ENCODE peak calls at places on chromosomes 7 and 10, in five cellular contexts. One of them, this sample, is unnamed.

GRCh38 chr10:24784061-24784460 is 60.4 kb upstream of the ARHGAP21 start:
- DNase-seq in HEK293T: no peak
- DNase-seq in SK-N-SH: no peak
- DNase-seq in K562: no peak
- DNase-seq in GM12878: no peak
- DNase-seq in this sample: no peak

GRCh38 chr7:138663741-138664710 is 37.1 kb downstream of the SVOPL start:
- DNase-seq in HEK293T: peak
- DNase-seq in SK-N-SH: peak
- DNase-seq in K562: no peak
- DNase-seq in GM12878: no peak
- DNase-seq in this sample: no peak

GRCh38 chr7:127409629-127410028 is 17.1 kb upstream of the ZNF800 start:
- DNase-seq in HEK293T: no peak
- DNase-seq in SK-N-SH: no peak
- DNase-seq in K562: no peak
- DNase-seq in GM12878: no peak
- DNase-seq in this sample: no peak

GRCh38 chr10:33703897-33704825 is 369.7 kb upstream of the NRP1 start:
- DNase-seq in HEK293T: no peak
- DNase-seq in SK-N-SH: no peak
- DNase-seq in K562: no peak
- DNase-seq in GM12878: no peak
- DNase-seq in this sample: no peak

GRCh38 chr7:66110861-66111260 is 3.8 kb upstream of the CRCP start:
- DNase-seq in HEK293T: no peak
- DNase-seq in SK-N-SH: no peak
- DNase-seq in K562: no peak
- DNase-seq in GM12878: no peak
- DNase-seq in this sample: peak

GRCh38 chr10:50624866-50625491 is 1.2 kb upstream of the SGMS1 start:
- DNase-seq in HEK293T: peak
- DNase-seq in SK-N-SH: peak
- DNase-seq in K562: peak
- DNase-seq in GM12878: no peak
- DNase-seq in this sample: peak

GRCh38 chr10:85612833-85613232 is 753.8 kb downstream of the GRID1 start:
- DNase-seq in HEK293T: no peak
- DNase-seq in SK-N-SH: no peak
- DNase-seq in K562: no peak
- DNase-seq in GM12878: no peak
- DNase-seq in this sample: no peak

GRCh38 chr10:46251857-46252847 is 34.6 kb upstream of the ANTXRL start:
- DNase-seq in HEK293T: no peak
- DNase-seq in SK-N-SH: no peak
- DNase-seq in K562: no peak
- DNase-seq in GM12878: no peak
- DNase-seq in this sample: no peak

GRCh38 chr10:49361735-49362568 is 33.9 kb downstream of the DRGX start:
- DNase-seq in HEK293T: no peak
- DNase-seq in SK-N-SH: no peak
- DNase-seq in K562: no peak
- DNase-seq in GM12878: no peak
- DNase-seq in this sample: no peak

GRCh38 chr10:112375721-112376577 is 2.0 kb downstream of the ACSL5 start:
- DNase-seq in HEK293T: no peak
- DNase-seq in SK-N-SH: no peak
- DNase-seq in K562: no peak
- DNase-seq in GM12878: peak
- DNase-seq in this sample: peak

GRCh38 chr7:90262438-90262837 is 17.5 kb downstream of the CFAP69 start:
- DNase-seq in HEK293T: peak
- DNase-seq in SK-N-SH: peak
- DNase-seq in K562: peak
- DNase-seq in GM12878: no peak
- DNase-seq in this sample: no peak

GRCh38 chr10:31586708-31587107 is 267.7 kb downstream of the ZEB1 start:
- DNase-seq in HEK293T: no peak
- DNase-seq in SK-N-SH: no peak
- DNase-seq in K562: no peak
- DNase-seq in GM12878: no peak
- DNase-seq in this sample: no peak

GRCh38 chr10:73232887-73233286 is 14.2 kb downstream of the DNAJC9 start:
- DNase-seq in HEK293T: peak
- DNase-seq in SK-N-SH: no peak
- DNase-seq in K562: peak
- DNase-seq in GM12878: no peak
- DNase-seq in this sample: no peak

GRCh38 chr10:22539579-22540160 is 174.7 kb downstream of the PIP4K2A start:
- DNase-seq in HEK293T: no peak
- DNase-seq in SK-N-SH: no peak
- DNase-seq in K562: no peak
- DNase-seq in GM12878: no peak
- DNase-seq in this sample: no peak

GRCh38 chr10:37304036-37304435 is 178.6 kb downstream of the ANKRD30A start:
- DNase-seq in HEK293T: no peak
- DNase-seq in SK-N-SH: no peak
- DNase-seq in K562: no peak
- DNase-seq in GM12878: no peak
- DNase-seq in this sample: no peak

GRCh38 chr10:132186488-132187413 is at the start of gene DPYSL4:
- DNase-seq in HEK293T: peak
- DNase-seq in SK-N-SH: peak
- DNase-seq in K562: peak
- DNase-seq in GM12878: no peak
- DNase-seq in this sample: no peak

GRCh38 chr7:68417659-68418058 is 1180.6 kb upstream of the AUTS2 start:
- DNase-seq in HEK293T: no peak
- DNase-seq in SK-N-SH: no peak
- DNase-seq in K562: peak
- DNase-seq in GM12878: no peak
- DNase-seq in this sample: no peak

GRCh38 chr10:78745445-78745844 is 323.3 kb upstream of the ZMIZ1 start:
- DNase-seq in HEK293T: no peak
- DNase-seq in SK-N-SH: peak
- DNase-seq in K562: no peak
- DNase-seq in GM12878: no peak
- DNase-seq in this sample: peak

GRCh38 chr10:43865275-43866135 is 216.8 kb upstream of the ZNF32 start:
- DNase-seq in HEK293T: no peak
- DNase-seq in SK-N-SH: peak
- DNase-seq in K562: no peak
- DNase-seq in GM12878: no peak
- DNase-seq in this sample: no peak

GRCh38 chr7:2452074-2452507 is 24.1 kb downstream of the GRIFIN start:
- DNase-seq in HEK293T: no peak
- DNase-seq in SK-N-SH: peak
- DNase-seq in K562: peak
- DNase-seq in GM12878: no peak
- DNase-seq in this sample: peak

GRCh38 chr7:86773309-86773708 is 129.6 kb downstream of the GRM3 start:
- DNase-seq in HEK293T: no peak
- DNase-seq in SK-N-SH: no peak
- DNase-seq in K562: no peak
- DNase-seq in GM12878: no peak
- DNase-seq in this sample: no peak

GRCh38 chr7:86778271-86778670 is 134.6 kb downstream of the GRM3 start:
- DNase-seq in HEK293T: no peak
- DNase-seq in SK-N-SH: no peak
- DNase-seq in K562: no peak
- DNase-seq in GM12878: no peak
- DNase-seq in this sample: no peak

GRCh38 chr7:86775203-86775602 is 131.5 kb downstream of the GRM3 start:
- DNase-seq in HEK293T: no peak
- DNase-seq in SK-N-SH: no peak
- DNase-seq in K562: no peak
- DNase-seq in GM12878: no peak
- DNase-seq in this sample: no peak

DNA sequence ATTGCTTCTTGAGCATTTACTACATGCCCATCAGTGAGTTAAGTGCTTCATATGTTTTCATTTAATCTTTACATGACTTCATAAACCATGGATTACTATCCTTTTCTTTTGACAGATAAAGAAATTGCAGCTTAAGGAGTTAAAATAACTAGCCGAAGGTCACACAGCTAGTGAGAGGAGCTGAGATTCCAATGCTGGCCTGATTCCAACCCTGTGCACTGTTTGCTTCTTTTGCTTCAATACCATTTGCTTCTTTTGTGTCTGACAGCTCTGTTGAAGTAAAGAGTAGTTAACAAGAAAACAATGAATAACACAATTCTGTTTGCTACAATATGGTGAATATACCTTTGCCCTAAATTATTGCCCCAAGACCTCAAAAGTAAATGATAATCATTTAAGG is 132.4 kb downstream of the GRM3 start:
- DNase-seq in HEK293T: no peak
- DNase-seq in SK-N-SH: no peak
- DNase-seq in K562: no peak
- DNase-seq in GM12878: no peak
- DNase-seq in this sample: no peak
- TF ChIP-seq FOXM1 in HEK293T: no peak
- TF ChIP-seq FOXM1 in SK-N-SH: no peak
- TF ChIP-seq FOXM1 in K562: no peak
- TF ChIP-seq FOXM1 in GM12878: no peak
- TF ChIP-seq FOXM1 in this sample: no peak

GRCh38 chr10:97849101-97849490 is 547 bp upstream of the GOLGA7B start:
- DNase-seq in HEK293T: no peak
- DNase-seq in SK-N-SH: peak
- DNase-seq in K562: no peak
- DNase-seq in GM12878: no peak
- DNase-seq in this sample: no peak

GRCh38 chr10:97842658-97843295 is 6.9 kb upstream of the GOLGA7B start:
- DNase-seq in HEK293T: no peak
- DNase-seq in SK-N-SH: peak
- DNase-seq in K562: no peak
- DNase-seq in GM12878: no peak
- DNase-seq in this sample: no peak

GRCh38 chr10:97844672-97845071 is 5.0 kb upstream of the GOLGA7B start:
- DNase-seq in HEK293T: no peak
- DNase-seq in SK-N-SH: no peak
- DNase-seq in K562: no peak
- DNase-seq in GM12878: no peak
- DNase-seq in this sample: no peak

GRCh38 chr10:97843296-97843671 is 6.4 kb upstream of the GOLGA7B start:
- DNase-seq in HEK293T: no peak
- DNase-seq in SK-N-SH: peak
- DNase-seq in K562: no peak
- DNase-seq in GM12878: no peak
- DNase-seq in this sample: no peak
- TF ChIP-seq FOXM1 in HEK293T: no peak
- TF ChIP-seq FOXM1 in SK-N-SH: no peak
- TF ChIP-seq FOXM1 in K562: no peak
- TF ChIP-seq FOXM1 in GM12878: no peak
- TF ChIP-seq FOXM1 in this sample: no peak

GRCh38 chr10:12705943-12706342 is 295.6 kb downstream of the CCDC3 start:
- DNase-seq in HEK293T: no peak
- DNase-seq in SK-N-SH: no peak
- DNase-seq in K562: no peak
- DNase-seq in GM12878: no peak
- DNase-seq in this sample: no peak

GRCh38 chr10:12710157-12710556 is 291.4 kb downstream of the CCDC3 start:
- DNase-seq in HEK293T: no peak
- DNase-seq in SK-N-SH: no peak
- DNase-seq in K562: no peak
- DNase-seq in GM12878: no peak
- DNase-seq in this sample: no peak

GRCh38 chr10:12708921-12709320 is 292.6 kb downstream of the CCDC3 start:
- DNase-seq in HEK293T: no peak
- DNase-seq in SK-N-SH: no peak
- DNase-seq in K562: no peak
- DNase-seq in GM12878: no peak
- DNase-seq in this sample: no peak

GRCh38 chr10:12709516-12709915 is 292.0 kb downstream of the CCDC3 start:
- DNase-seq in HEK293T: no peak
- DNase-seq in SK-N-SH: no peak
- DNase-seq in K562: no peak
- DNase-seq in GM12878: no peak
- DNase-seq in this sample: no peak

DNA sequence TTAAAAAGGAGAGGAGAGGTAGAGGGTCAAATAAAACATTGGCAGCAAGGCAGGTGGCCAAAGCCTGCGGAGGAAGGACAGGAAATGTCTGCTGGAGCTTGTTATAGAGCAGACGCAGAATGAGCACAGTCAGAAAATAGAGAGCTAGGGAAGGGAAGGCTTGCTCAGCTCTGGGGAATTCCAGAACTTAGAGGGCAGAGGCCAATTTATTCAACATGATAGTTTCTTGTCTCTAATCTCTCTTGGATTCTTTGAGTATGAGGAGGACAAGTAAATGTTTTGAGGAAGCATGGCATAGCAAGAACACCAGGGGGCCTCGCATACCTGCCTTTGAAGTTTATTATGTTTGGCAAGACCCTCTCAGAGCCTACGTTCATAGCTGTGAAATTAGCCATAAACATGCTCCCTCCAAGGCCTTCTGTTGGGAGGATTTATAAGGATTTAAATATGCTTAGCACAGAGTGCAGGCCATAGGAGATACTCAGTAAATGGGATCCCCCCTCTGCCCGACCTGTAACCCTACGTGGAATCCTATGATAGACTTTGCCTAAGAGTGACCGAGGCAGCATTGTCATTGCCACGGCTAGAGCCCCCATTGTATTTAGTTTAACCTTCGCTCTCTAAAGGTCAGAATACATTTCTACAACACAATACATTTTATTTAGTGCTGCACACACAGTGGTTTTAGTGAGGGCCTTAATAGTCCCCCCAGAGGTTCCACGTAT is 293.9 kb downstream of the CCDC3 start:
- DNase-seq in HEK293T: no peak
- DNase-seq in SK-N-SH: peak
- DNase-seq in K562: peak
- DNase-seq in GM12878: peak
- DNase-seq in this sample: peak
- TF ChIP-seq FOXM1 in HEK293T: no peak
- TF ChIP-seq FOXM1 in SK-N-SH: peak
- TF ChIP-seq FOXM1 in K562: no peak
- TF ChIP-seq FOXM1 in GM12878: peak
- TF ChIP-seq FOXM1 in this sample: no peak

DNA sequence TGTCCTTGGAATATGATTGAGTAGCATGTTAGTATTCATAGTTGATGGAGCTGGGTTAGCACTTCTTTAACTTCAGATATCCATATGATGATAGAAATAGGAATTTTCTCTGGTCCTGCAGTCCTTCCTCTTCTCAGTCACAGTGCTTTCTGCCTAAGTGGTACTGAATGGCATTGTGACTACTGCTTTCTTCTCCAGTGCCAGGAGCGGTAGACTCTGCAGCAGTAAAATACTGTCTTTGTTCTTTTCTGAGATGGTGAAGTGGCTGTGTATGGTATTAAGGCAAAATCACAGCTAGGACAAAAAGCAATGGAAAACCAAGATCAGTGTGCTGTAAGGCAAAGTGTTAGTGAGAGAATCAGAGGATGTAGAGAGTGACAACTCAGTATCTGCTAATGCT is 46.6 kb downstream of the C1GALT1 start:
- DNase-seq in HEK293T: no peak
- DNase-seq in SK-N-SH: no peak
- DNase-seq in K562: no peak
- DNase-seq in GM12878: no peak
- DNase-seq in this sample: no peak
- TF ChIP-seq FOXM1 in HEK293T: no peak
- TF ChIP-seq FOXM1 in SK-N-SH: no peak
- TF ChIP-seq FOXM1 in K562: no peak
- TF ChIP-seq FOXM1 in GM12878: no peak
- TF ChIP-seq FOXM1 in this sample: no peak

GRCh38 chr7:23664122-23664521 is 15.9 kb upstream of the FAM221A start:
- DNase-seq in HEK293T: no peak
- DNase-seq in SK-N-SH: no peak
- DNase-seq in K562: no peak
- DNase-seq in GM12878: no peak
- DNase-seq in this sample: no peak
- TF ChIP-seq FOXM1 in HEK293T: no peak
- TF ChIP-seq FOXM1 in SK-N-SH: no peak
- TF ChIP-seq FOXM1 in K562: no peak
- TF ChIP-seq FOXM1 in GM12878: no peak
- TF ChIP-seq FOXM1 in this sample: no peak

This sample was measured in HepG2.